ENCODE peak calls at places on chromosomes 16 and 17, in ten cellular contexts. One of them, this sample, is unnamed.
A peak's percentile ranks its signal among the peaks of the same experiment; 100 is the strongest.

GRCh38 chr16:81518439-81518757 is 73.8 kb downstream of the CMIP start:
- DNase-seq in AG09319: no peak
- DNase-seq in CD8-positive, alpha-beta memory T cell: no peak
- DNase-seq in stimulated activated CD8-positive, alpha-beta memory T cell treated with anti-CD3 and anti-CD28 coated beads, Interleukin-4, amount 100 ng/mL, for 24 hours: no peak
- DNase-seq in globus pallidus: no peak
- DNase-seq in foreskin fibroblast: no peak
- DNase-seq in NCI-H774: no peak
- DNase-seq in HFFc6: no peak
- DNase-seq in naive thymus-derived CD8-positive, alpha-beta T cell: no peak
- DNase-seq in heart right ventricle: no peak
- DNase-seq in this sample: no peak

GRCh38 chr16:82660078-82660645 is 33.4 kb downstream of the CDH13 start:
- DNase-seq in AG09319: no peak
- DNase-seq in CD8-positive, alpha-beta memory T cell: no peak
- DNase-seq in stimulated activated CD8-positive, alpha-beta memory T cell treated with anti-CD3 and anti-CD28 coated beads, Interleukin-4, amount 100 ng/mL, for 24 hours: no peak
- DNase-seq in globus pallidus: no peak
- DNase-seq in foreskin fibroblast: peak; percentile 28
- DNase-seq in NCI-H774: no peak
- DNase-seq in HFFc6: no peak
- DNase-seq in naive thymus-derived CD8-positive, alpha-beta T cell: no peak
- DNase-seq in heart right ventricle: no peak
- DNase-seq in this sample: no peak

GRCh38 chr17:80191720-80192265 is 22.0 kb downstream of the CARD14 start:
- DNase-seq in AG09319: no peak
- DNase-seq in CD8-positive, alpha-beta memory T cell: no peak
- DNase-seq in stimulated activated CD8-positive, alpha-beta memory T cell treated with anti-CD3 and anti-CD28 coated beads, Interleukin-4, amount 100 ng/mL, for 24 hours: no peak
- DNase-seq in globus pallidus: no peak
- DNase-seq in foreskin fibroblast: no peak
- DNase-seq in NCI-H774: no peak
- DNase-seq in HFFc6: no peak
- DNase-seq in naive thymus-derived CD8-positive, alpha-beta T cell: no peak
- DNase-seq in heart right ventricle: peak; percentile 40
- DNase-seq in this sample: no peak

GRCh38 chr16:35565626-35566025 is 2106.2 kb downstream of the TP53TG3F start:
- DNase-seq in AG09319: no peak
- DNase-seq in CD8-positive, alpha-beta memory T cell: no peak
- DNase-seq in stimulated activated CD8-positive, alpha-beta memory T cell treated with anti-CD3 and anti-CD28 coated beads, Interleukin-4, amount 100 ng/mL, for 24 hours: no peak
- DNase-seq in globus pallidus: no peak
- DNase-seq in foreskin fibroblast: no peak
- DNase-seq in NCI-H774: no peak
- DNase-seq in HFFc6: no peak
- DNase-seq in naive thymus-derived CD8-positive, alpha-beta T cell: no peak
- DNase-seq in heart right ventricle: no peak
- DNase-seq in this sample: no peak

GRCh38 chr16:56849690-56850680 is 15.0 kb upstream of the SLC12A3 start:
- DNase-seq in AG09319: no peak
- DNase-seq in CD8-positive, alpha-beta memory T cell: no peak
- DNase-seq in stimulated activated CD8-positive, alpha-beta memory T cell treated with anti-CD3 and anti-CD28 coated beads, Interleukin-4, amount 100 ng/mL, for 24 hours: no peak
- DNase-seq in globus pallidus: no peak
- DNase-seq in foreskin fibroblast: no peak
- DNase-seq in NCI-H774: no peak
- DNase-seq in HFFc6: no peak
- DNase-seq in naive thymus-derived CD8-positive, alpha-beta T cell: no peak
- DNase-seq in heart right ventricle: no peak
- DNase-seq in this sample: no peak

GRCh38 chr16:83901101-83901500 is 2.2 kb downstream of the MLYCD start:
- DNase-seq in AG09319: no peak
- DNase-seq in CD8-positive, alpha-beta memory T cell: no peak
- DNase-seq in stimulated activated CD8-positive, alpha-beta memory T cell treated with anti-CD3 and anti-CD28 coated beads, Interleukin-4, amount 100 ng/mL, for 24 hours: no peak
- DNase-seq in globus pallidus: no peak
- DNase-seq in foreskin fibroblast: no peak
- DNase-seq in NCI-H774: no peak
- DNase-seq in HFFc6: peak; percentile 53
- DNase-seq in naive thymus-derived CD8-positive, alpha-beta T cell: no peak
- DNase-seq in heart right ventricle: no peak
- DNase-seq in this sample: no peak

GRCh38 chr16:2511128-2511785 is 2.5 kb upstream of the ATP6V0C start:
- DNase-seq in AG09319: no peak
- DNase-seq in CD8-positive, alpha-beta memory T cell: no peak
- DNase-seq in stimulated activated CD8-positive, alpha-beta memory T cell treated with anti-CD3 and anti-CD28 coated beads, Interleukin-4, amount 100 ng/mL, for 24 hours: no peak
- DNase-seq in globus pallidus: no peak
- DNase-seq in foreskin fibroblast: peak; percentile 86
- DNase-seq in NCI-H774: no peak
- DNase-seq in HFFc6: no peak
- DNase-seq in naive thymus-derived CD8-positive, alpha-beta T cell: no peak
- DNase-seq in heart right ventricle: peak; percentile 70
- DNase-seq in this sample: no peak

GRCh38 chr16:75087040-75087979 is 29.3 kb downstream of the LDHD start:
- DNase-seq in AG09319: peak; percentile 31
- DNase-seq in CD8-positive, alpha-beta memory T cell: no peak
- DNase-seq in stimulated activated CD8-positive, alpha-beta memory T cell treated with anti-CD3 and anti-CD28 coated beads, Interleukin-4, amount 100 ng/mL, for 24 hours: no peak
- DNase-seq in globus pallidus: no peak
- DNase-seq in foreskin fibroblast: peak; percentile 76
- DNase-seq in NCI-H774: peak; percentile 36
- DNase-seq in HFFc6: no peak
- DNase-seq in naive thymus-derived CD8-positive, alpha-beta T cell: no peak
- DNase-seq in heart right ventricle: peak; percentile 47
- DNase-seq in this sample: peak; percentile 48

GRCh38 chr17:37570527-37571093 is 38.6 kb downstream of the SYNRG start:
- DNase-seq in AG09319: no peak
- DNase-seq in CD8-positive, alpha-beta memory T cell: peak; percentile 7
- DNase-seq in stimulated activated CD8-positive, alpha-beta memory T cell treated with anti-CD3 and anti-CD28 coated beads, Interleukin-4, amount 100 ng/mL, for 24 hours: peak; percentile 11
- DNase-seq in globus pallidus: peak; percentile 6
- DNase-seq in foreskin fibroblast: peak; percentile 69
- DNase-seq in NCI-H774: peak; percentile 7
- DNase-seq in HFFc6: peak; percentile 76
- DNase-seq in naive thymus-derived CD8-positive, alpha-beta T cell: peak; percentile 10
- DNase-seq in heart right ventricle: peak; percentile 29
- DNase-seq in this sample: no peak

GRCh38 chr17:55710410-55710809 is 12.3 kb downstream of the TMEM100 start:
- DNase-seq in AG09319: no peak
- DNase-seq in CD8-positive, alpha-beta memory T cell: no peak
- DNase-seq in stimulated activated CD8-positive, alpha-beta memory T cell treated with anti-CD3 and anti-CD28 coated beads, Interleukin-4, amount 100 ng/mL, for 24 hours: no peak
- DNase-seq in globus pallidus: no peak
- DNase-seq in foreskin fibroblast: peak; percentile 58
- DNase-seq in NCI-H774: peak; percentile 35
- DNase-seq in HFFc6: no peak
- DNase-seq in naive thymus-derived CD8-positive, alpha-beta T cell: no peak
- DNase-seq in heart right ventricle: no peak
- DNase-seq in this sample: no peak

GRCh38 chr17:72158895-72159885 is 38.4 kb downstream of the SOX9 start:
- DNase-seq in AG09319: no peak
- DNase-seq in CD8-positive, alpha-beta memory T cell: no peak
- DNase-seq in stimulated activated CD8-positive, alpha-beta memory T cell treated with anti-CD3 and anti-CD28 coated beads, Interleukin-4, amount 100 ng/mL, for 24 hours: no peak
- DNase-seq in globus pallidus: no peak
- DNase-seq in foreskin fibroblast: peak; percentile 24
- DNase-seq in NCI-H774: no peak
- DNase-seq in HFFc6: no peak
- DNase-seq in naive thymus-derived CD8-positive, alpha-beta T cell: no peak
- DNase-seq in heart right ventricle: no peak
- DNase-seq in this sample: no peak

GRCh38 chr17:79874329-79874981 is 35.2 kb upstream of the CBX4 start:
- DNase-seq in AG09319: no peak
- DNase-seq in CD8-positive, alpha-beta memory T cell: peak; percentile 32
- DNase-seq in stimulated activated CD8-positive, alpha-beta memory T cell treated with anti-CD3 and anti-CD28 coated beads, Interleukin-4, amount 100 ng/mL, for 24 hours: no peak
- DNase-seq in globus pallidus: no peak
- DNase-seq in foreskin fibroblast: peak; percentile 49
- DNase-seq in NCI-H774: no peak
- DNase-seq in HFFc6: no peak
- DNase-seq in naive thymus-derived CD8-positive, alpha-beta T cell: peak; percentile 20
- DNase-seq in heart right ventricle: no peak
- DNase-seq in this sample: no peak